ENCODE peak calls at places on chromosomes 13 and 19, in seven cellular contexts. C, E, T, W, X, K and Q are unnamed samples.

GRCh38 chr13:23672616-23673015 is 102.4 kb downstream of the TNFRSF19 start:
- DNase-seq in C (no peak), E (peak; percentile 47), T (no peak), W (no peak), X (no peak), K (no peak), Q (peak; percentile 88)

GRCh38 chr13:62337109-62337880 is 921.6 kb upstream of the PCDH20 start:
- DNase-seq in C (no peak), E (no peak), T (no peak), W (no peak), X (no peak), K (peak; percentile 15), Q (no peak)

GRCh38 chr13:104286566-104287290 is 1220.5 kb upstream of the SLC10A2 start:
- DNase-seq in C (no peak), E (no peak), T (no peak), W (no peak), X (no peak), K (no peak), Q (peak; percentile 66)

GRCh38 chr13:26681036-26681435 is 79.5 kb downstream of the GPR12 start:
- DNase-seq in C (no peak), E (no peak), T (no peak), W (no peak), X (no peak), K (no peak), Q (no peak)

GRCh38 chr19:48443731-48444128 is 2.1 kb upstream of the GRWD1 start:
- DNase-seq in C (no peak), E (no peak), T (no peak), W (no peak), X (no peak), K (no peak), Q (peak; percentile 48)

GRCh38 chr19:17836530-17836929 is 11.3 kb downstream of the JAK3 start:
- DNase-seq in C (no peak), E (no peak), T (no peak), W (no peak), X (no peak), K (no peak), Q (no peak)

GRCh38 chr19:11203194-11204075 is 6.1 kb upstream of the KANK2 start:
- DNase-seq in C (peak; percentile 70), E (peak; percentile 84), T (no peak), W (peak; percentile 47), X (peak; percentile 91), K (peak; percentile 79), Q (peak; percentile 45)

GRCh38 chr19:47331931-47332547 is at the start of gene C5AR2:
- DNase-seq in C (no peak), E (peak; percentile 45), T (no peak), W (no peak), X (no peak), K (no peak), Q (no peak)

GRCh38 chr19:32615569-32615968 is 34.6 kb downstream of the PDCD5 start:
- DNase-seq in C (no peak), E (no peak), T (no peak), W (no peak), X (no peak), K (no peak), Q (no peak)

GRCh38 chr19:43534811-43535761 is 2.1 kb downstream of the ZNF575 start:
- DNase-seq in C (peak; percentile 32), E (peak; percentile 64), T (peak; percentile 46), W (peak; percentile 67), X (peak; percentile 38), K (peak; percentile 73), Q (peak; percentile 46)

GRCh38 chr19:41843371-41843770 is 1.1 kb downstream of the LYPD4 start:
- DNase-seq in C (no peak), E (no peak), T (no peak), W (no peak), X (no peak), K (no peak), Q (no peak)

GRCh38 chr19:49564616-49565045 is 15.7 kb downstream of the NOSIP start:
- DNase-seq in C (no peak), E (no peak), T (no peak), W (no peak), X (no peak), K (no peak), Q (no peak)

GRCh38 chr19:1408300-1409203 is 1.2 kb downstream of the DAZAP1 start:
- DNase-seq in C (no peak), E (peak; percentile 66), T (no peak), W (peak; percentile 40), X (peak; percentile 53), K (peak; percentile 65), Q (peak; percentile 64)

GRCh38 chr13:92657565-92657964 is 569.0 kb upstream of the GPC6 start:
- DNase-seq in C (no peak), E (peak; percentile 6), T (peak; percentile 6), W (no peak), X (no peak), K (no peak), Q (peak; percentile 51)

GRCh38 chr19:32677657-32678056 is 2.0 kb downstream of the RGS9BP start:
- DNase-seq in C (no peak), E (no peak), T (no peak), W (no peak), X (no peak), K (peak; percentile 46), Q (no peak)

GRCh38 chr13:94784066-94784465 is 71.7 kb upstream of the SOX21 start:
- DNase-seq in C (no peak), E (peak; percentile 54), T (peak; percentile 27), W (no peak), X (no peak), K (no peak), Q (no peak)

GRCh38 chr13:65034266-65034665 is 2195.9 kb downstream of the PCDH9 start:
- DNase-seq in C (no peak), E (no peak), T (no peak), W (no peak), X (no peak), K (no peak), Q (no peak)

GRCh38 chr13:113390874-113391497 is 27.1 kb upstream of the GRTP1 start:
- DNase-seq in C (no peak), E (no peak), T (no peak), W (no peak), X (no peak), K (no peak), Q (no peak)

GRCh38 chr13:110232756-110233155 is 74.2 kb downstream of the COL4A1 start:
- DNase-seq in C (no peak), E (no peak), T (no peak), W (no peak), X (peak; percentile 68), K (no peak), Q (no peak)

GRCh38 chr13:80040219-80040976 is 300.5 kb downstream of the SPRY2 start:
- DNase-seq in C (no peak), E (peak; percentile 98), T (peak; percentile 50), W (no peak), X (peak; percentile 98), K (no peak), Q (peak; percentile 1)